ENCODE peak calls at places on chromosome 14, in seven cellular contexts. M is heart left ventricle; B is activated CD4-positive, alpha-beta T cell treated with anti-CD3 and anti-CD28 coated beads, Interleukin-2, amount 50 U/mL, for 24 hours; U is sigmoid colon; O is CD4-positive, CD25-positive, alpha-beta regulatory T cell; I is heart right ventricle; C is MCF 10A. W is an unnamed sample.

GRCh38 chr14:74945261-74945851 is 10.0 kb downstream of the PGF start:
- DNase-seq in O (no peak), B (no peak), C (peak; percentile 64), M (no peak), U (peak; percentile 64), I (no peak), W (no peak)

GRCh38 chr14:104843442-104844305 is 21.4 kb upstream of the CEP170B start:
- DNase-seq in C (no peak), O (no peak), B (no peak), U (peak; percentile 65), I (peak; percentile 19), M (no peak), W (no peak)

GRCh38 chr14:93081875-93082570 is 33.7 kb downstream of the ITPK1 start:
- DNase-seq in B (no peak), M (no peak), C (no peak), U (no peak), I (no peak), O (peak; percentile 14), W (no peak)

GRCh38 chr14:37036669-37037341 is 135.6 kb downstream of the SLC25A21 start:
- DNase-seq in I (no peak), O (no peak), U (no peak), C (peak; percentile 61), M (no peak), B (no peak), W (no peak)

GRCh38 chr14:77485256-77485655 is 13.4 kb downstream of the ISM2 start:
- DNase-seq in M (no peak), I (no peak), C (peak; percentile 15), U (no peak), O (no peak), B (no peak), W (no peak)

GRCh38 chr14:97028382-97028781 is 231.2 kb downstream of the VRK1 start:
- DNase-seq in M (no peak), C (no peak), U (no peak), B (no peak), I (no peak), O (no peak), W (no peak)

GRCh38 chr14:58297412-58297761 is 968 bp upstream of the ARID4A start:
- DNase-seq in O (no peak), U (no peak), I (no peak), B (no peak), M (no peak), C (no peak), W (peak; percentile 33)

GRCh38 chr14:58635041-58635440 is 2.7 kb upstream of the DACT1 start:
- DNase-seq in U (no peak), B (no peak), I (no peak), O (no peak), M (no peak), C (no peak), W (no peak)

GRCh38 chr14:86505808-86506207 is 975.9 kb downstream of the FLRT2 start:
- DNase-seq in C (peak; percentile 42), O (no peak), I (no peak), U (no peak), B (no peak), M (no peak), W (no peak)

GRCh38 chr14:71555654-71556559 is 376.3 kb upstream of the RGS6 start:
- DNase-seq in C (peak; percentile 74), M (no peak), O (peak; percentile 56), I (no peak), U (no peak), B (peak; percentile 28), W (no peak)

GRCh38 chr14:95521001-95521400 is 4.6 kb upstream of the SYNE3 start:
- DNase-seq in M (no peak), I (no peak), C (no peak), O (no peak), U (no peak), B (no peak), W (no peak)

GRCh38 chr14:50792058-50792477 is 38.9 kb downstream of the NIN start:
- DNase-seq in C (no peak), I (no peak), B (no peak), M (no peak), U (no peak), O (peak; percentile 40), W (no peak)

GRCh38 chr14:49970474-49971147 is 77.7 kb downstream of the ARF6 start:
- DNase-seq in C (peak; percentile 55), M (no peak), U (no peak), O (no peak), B (no peak), I (peak; percentile 41), W (peak; percentile 45)

GRCh38 chr14:71720978-71721624 is 211.1 kb upstream of the RGS6 start:
- DNase-seq in O (no peak), B (no peak), U (no peak), I (peak; percentile 52), C (peak; percentile 79), M (no peak), W (peak; percentile 82)

GRCh38 chr14:97120204-97121120 is 323.3 kb downstream of the VRK1 start:
- DNase-seq in M (no peak), O (peak; percentile 15), B (peak; percentile 26), U (no peak), I (no peak), C (peak; percentile 20), W (no peak)

GRCh38 chr14:61573748-61574513 is 121.4 kb upstream of the HIF1A start:
- DNase-seq in C (peak; percentile 87), U (no peak), I (no peak), O (no peak), B (no peak), M (no peak), W (no peak)

GRCh38 chr14:87250992-87251391 is 742.0 kb downstream of the GALC start:
- DNase-seq in O (no peak), M (no peak), C (no peak), B (no peak), I (no peak), U (no peak), W (no peak)

GRCh38 chr14:91372680-91373495 is 44.7 kb downstream of the CCDC88C start:
- DNase-seq in I (no peak), C (no peak), U (no peak), B (no peak), M (no peak), O (peak; percentile 52), W (no peak)

GRCh38 chr14:95523051-95523817 is 6.8 kb upstream of the SYNE3 start:
- DNase-seq in C (no peak), M (no peak), U (no peak), O (no peak), I (no peak), B (no peak), W (no peak)

GRCh38 chr14:104130974-104131651 is 7.3 kb upstream of the KIF26A start:
- DNase-seq in I (peak; percentile 69), M (peak; percentile 70), C (peak; percentile 61), B (no peak), U (peak; percentile 62), O (no peak), W (no peak)

GRCh38 chr14:54610051-54610977 is 43.4 kb downstream of the SAMD4A start:
- DNase-seq in I (no peak), C (no peak), U (no peak), M (no peak), O (no peak), B (no peak), W (peak; percentile 47)

GRCh38 chr14:36661506-36662257 is at the start of gene PAX9:
- DNase-seq in B (no peak), O (peak; percentile 37), M (peak; percentile 66), C (peak; percentile 96), I (no peak), U (no peak), W (peak; percentile 34)

GRCh38 chr14:34461334-34462131 is 507 bp downstream of the SPTSSA start:
- DNase-seq in O (peak; percentile 13), B (peak; percentile 5), C (peak; percentile 62), M (peak; percentile 57), U (peak; percentile 82), I (peak; percentile 48), W (peak; percentile 27)

GRCh38 chr14:90714811-90715210 is 101.4 kb downstream of the TTC7B start:
- DNase-seq in U (no peak), M (no peak), O (no peak), B (no peak), C (no peak), I (no peak), W (peak; percentile 31)

GRCh38 chr14:101905614-101906013 is 58.8 kb upstream of the DYNC1H1 start:
- DNase-seq in I (no peak), C (no peak), O (no peak), M (no peak), U (peak; percentile 52), B (no peak), W (no peak)

GRCh38 chr14:24339284-24340151 is at the start of gene RIPK3:
- DNase-seq in B (peak; percentile 32), I (peak; percentile 56), C (no peak), O (peak; percentile 70), M (peak; percentile 57), U (no peak), W (no peak)

GRCh38 chr14:35944847-35945246 is 118.7 kb downstream of the BRMS1L start:
- DNase-seq in B (no peak), O (no peak), U (no peak), C (peak; percentile 21), I (no peak), M (no peak), W (no peak)

GRCh38 chr14:103105580-103106168 is 11.1 kb downstream of the EXOC3L4 start:
- DNase-seq in I (no peak), U (no peak), C (no peak), M (no peak), B (no peak), O (no peak), W (no peak)

GRCh38 chr14:90726656-90727055 is 89.6 kb downstream of the TTC7B start:
- DNase-seq in I (no peak), O (no peak), B (no peak), C (peak; percentile 47), U (peak; percentile 93), M (no peak), W (peak; percentile 60)

GRCh38 chr14:62301911-62302310 is 539.7 kb downstream of the SNAPC1 start:
- DNase-seq in U (no peak), C (peak; percentile 51), I (no peak), M (no peak), O (no peak), B (no peak), W (no peak)

GRCh38 chr14:76953196-76953945 is 75.1 kb downstream of the IRF2BPL start:
- DNase-seq in C (peak; percentile 86), I (peak; percentile 81), U (peak; percentile 90), M (peak; percentile 82), O (no peak), B (no peak), W (peak; percentile 64)

GRCh38 chr14:75800792-75801191 is 139.7 kb downstream of the TTLL5 start:
- DNase-seq in M (no peak), U (no peak), B (no peak), I (no peak), O (no peak), C (no peak), W (no peak)

GRCh38 chr14:104228221-104228620 is 89.8 kb downstream of the KIF26A start:
- DNase-seq in B (no peak), M (no peak), U (no peak), I (no peak), O (no peak), C (no peak), W (no peak)

GRCh38 chr14:32028599-32028998 is 48.5 kb upstream of the ARHGAP5 start:
- DNase-seq in I (no peak), B (no peak), O (no peak), M (no peak), U (no peak), C (peak; percentile 54), W (no peak)

W was measured in brain microvascular endothelial cell.